ENCODE peak calls at places on chromosomes 16 and 17, in nine cellular contexts. One of them, this sample, is unnamed.

GRCh38 chr17:6097005-6097279 is 26.8 kb downstream of the WSCD1 start:
- DNase-seq in A172: no peak
- DNase-seq in cardiac muscle cell: no peak
- DNase-seq in iris pigment epithelial cell: no peak
- DNase-seq in NCI-H524: no peak
- DNase-seq in Caki2: no peak
- DNase-seq in A549: no peak
- DNase-seq in M059J: no peak
- DNase-seq in stimulated activated CD4-positive, alpha-beta T cell treated with anti-CD3 and anti-CD28 coated beads, Interleukin-1b, Interleukin-23, amount 100 ng/mL, for 1 hour: no peak
- DNase-seq in this sample: no peak

GRCh38 chr16:89620406-89620841 is 7.0 kb downstream of the DPEP1 start:
- DNase-seq in stimulated activated CD4-positive, alpha-beta T cell treated with anti-CD3 and anti-CD28 coated beads, Interleukin-1b, Interleukin-23, amount 100 ng/mL, for 1 hour: no peak
- DNase-seq in cardiac muscle cell: no peak
- DNase-seq in A172: no peak
- DNase-seq in Caki2: no peak
- DNase-seq in NCI-H524: no peak
- DNase-seq in M059J: no peak
- DNase-seq in iris pigment epithelial cell: no peak
- DNase-seq in A549: peak
- DNase-seq in this sample: peak

GRCh38 chr17:40936437-40936971 is 942 bp downstream of the KRT23 start:
- DNase-seq in M059J: no peak
- DNase-seq in stimulated activated CD4-positive, alpha-beta T cell treated with anti-CD3 and anti-CD28 coated beads, Interleukin-1b, Interleukin-23, amount 100 ng/mL, for 1 hour: no peak
- DNase-seq in A549: no peak
- DNase-seq in iris pigment epithelial cell: no peak
- DNase-seq in NCI-H524: no peak
- DNase-seq in cardiac muscle cell: no peak
- DNase-seq in A172: no peak
- DNase-seq in Caki2: no peak
- DNase-seq in this sample: no peak

GRCh38 chr16:15650698-15651161 is 685 bp downstream of the NDE1 start:
- DNase-seq in A172: peak
- DNase-seq in NCI-H524: peak
- DNase-seq in cardiac muscle cell: peak
- DNase-seq in M059J: peak
- DNase-seq in Caki2: peak
- DNase-seq in stimulated activated CD4-positive, alpha-beta T cell treated with anti-CD3 and anti-CD28 coated beads, Interleukin-1b, Interleukin-23, amount 100 ng/mL, for 1 hour: no peak
- DNase-seq in A549: no peak
- DNase-seq in iris pigment epithelial cell: peak
- DNase-seq in this sample: peak

GRCh38 chr16:17556276-17557052 is 85.7 kb upstream of the XYLT1 start:
- DNase-seq in iris pigment epithelial cell: peak
- DNase-seq in A172: no peak
- DNase-seq in cardiac muscle cell: peak
- DNase-seq in Caki2: peak
- DNase-seq in NCI-H524: peak
- DNase-seq in stimulated activated CD4-positive, alpha-beta T cell treated with anti-CD3 and anti-CD28 coated beads, Interleukin-1b, Interleukin-23, amount 100 ng/mL, for 1 hour: no peak
- DNase-seq in M059J: peak
- DNase-seq in A549: peak
- DNase-seq in this sample: peak

GRCh38 chr17:40857535-40857934 is 9.5 kb downstream of the KRT12 start:
- DNase-seq in iris pigment epithelial cell: peak
- DNase-seq in M059J: no peak
- DNase-seq in cardiac muscle cell: no peak
- DNase-seq in NCI-H524: peak
- DNase-seq in A549: no peak
- DNase-seq in stimulated activated CD4-positive, alpha-beta T cell treated with anti-CD3 and anti-CD28 coated beads, Interleukin-1b, Interleukin-23, amount 100 ng/mL, for 1 hour: no peak
- DNase-seq in Caki2: no peak
- DNase-seq in A172: no peak
- DNase-seq in this sample: peak

GRCh38 chr16:88995194-88995593 is 18.2 kb upstream of the CBFA2T3 start:
- DNase-seq in cardiac muscle cell: no peak
- DNase-seq in M059J: no peak
- DNase-seq in Caki2: no peak
- DNase-seq in stimulated activated CD4-positive, alpha-beta T cell treated with anti-CD3 and anti-CD28 coated beads, Interleukin-1b, Interleukin-23, amount 100 ng/mL, for 1 hour: no peak
- DNase-seq in NCI-H524: no peak
- DNase-seq in A549: no peak
- DNase-seq in A172: no peak
- DNase-seq in iris pigment epithelial cell: no peak
- DNase-seq in this sample: no peak

GRCh38 chr17:58007781-58008706 is 998 bp upstream of the SRSF1 start:
- DNase-seq in stimulated activated CD4-positive, alpha-beta T cell treated with anti-CD3 and anti-CD28 coated beads, Interleukin-1b, Interleukin-23, amount 100 ng/mL, for 1 hour: peak
- DNase-seq in iris pigment epithelial cell: no peak
- DNase-seq in A549: no peak
- DNase-seq in A172: no peak
- DNase-seq in cardiac muscle cell: no peak
- DNase-seq in M059J: no peak
- DNase-seq in Caki2: no peak
- DNase-seq in NCI-H524: no peak
- DNase-seq in this sample: no peak

GRCh38 chr17:13413001-13413400 is 188.7 kb downstream of the HS3ST3A1 start:
- DNase-seq in A172: no peak
- DNase-seq in stimulated activated CD4-positive, alpha-beta T cell treated with anti-CD3 and anti-CD28 coated beads, Interleukin-1b, Interleukin-23, amount 100 ng/mL, for 1 hour: no peak
- DNase-seq in Caki2: no peak
- DNase-seq in iris pigment epithelial cell: peak
- DNase-seq in cardiac muscle cell: no peak
- DNase-seq in NCI-H524: no peak
- DNase-seq in A549: no peak
- DNase-seq in M059J: peak
- DNase-seq in this sample: peak

GRCh38 chr17:7838291-7839075 is 4.5 kb downstream of the KDM6B start:
- DNase-seq in NCI-H524: peak
- DNase-seq in Caki2: no peak
- DNase-seq in cardiac muscle cell: peak
- DNase-seq in A172: peak
- DNase-seq in stimulated activated CD4-positive, alpha-beta T cell treated with anti-CD3 and anti-CD28 coated beads, Interleukin-1b, Interleukin-23, amount 100 ng/mL, for 1 hour: no peak
- DNase-seq in M059J: peak
- DNase-seq in A549: peak
- DNase-seq in iris pigment epithelial cell: peak
- DNase-seq in this sample: peak

GRCh38 chr17:80942360-80943345 is 49.0 kb upstream of the CHMP6 start:
- DNase-seq in NCI-H524: no peak
- DNase-seq in Caki2: no peak
- DNase-seq in A549: no peak
- DNase-seq in iris pigment epithelial cell: peak
- DNase-seq in stimulated activated CD4-positive, alpha-beta T cell treated with anti-CD3 and anti-CD28 coated beads, Interleukin-1b, Interleukin-23, amount 100 ng/mL, for 1 hour: no peak
- DNase-seq in A172: peak
- DNase-seq in M059J: no peak
- DNase-seq in cardiac muscle cell: no peak
- DNase-seq in this sample: peak

GRCh38 chr17:36509272-36509985 is 22.9 kb downstream of the ZNHIT3 start:
- DNase-seq in M059J: no peak
- DNase-seq in iris pigment epithelial cell: no peak
- DNase-seq in A549: no peak
- DNase-seq in A172: no peak
- DNase-seq in NCI-H524: no peak
- DNase-seq in stimulated activated CD4-positive, alpha-beta T cell treated with anti-CD3 and anti-CD28 coated beads, Interleukin-1b, Interleukin-23, amount 100 ng/mL, for 1 hour: no peak
- DNase-seq in cardiac muscle cell: no peak
- DNase-seq in Caki2: no peak
- DNase-seq in this sample: no peak

GRCh38 chr17:59498421-59499307 is 66.7 kb upstream of the DHX40 start:
- DNase-seq in cardiac muscle cell: no peak
- DNase-seq in NCI-H524: peak
- DNase-seq in stimulated activated CD4-positive, alpha-beta T cell treated with anti-CD3 and anti-CD28 coated beads, Interleukin-1b, Interleukin-23, amount 100 ng/mL, for 1 hour: no peak
- DNase-seq in Caki2: no peak
- DNase-seq in M059J: no peak
- DNase-seq in iris pigment epithelial cell: peak
- DNase-seq in A172: peak
- DNase-seq in A549: no peak
- DNase-seq in this sample: no peak

GRCh38 chr16:58661199-58661830 is 23.3 kb downstream of the SLC38A7 start:
- DNase-seq in M059J: peak
- DNase-seq in NCI-H524: peak
- DNase-seq in stimulated activated CD4-positive, alpha-beta T cell treated with anti-CD3 and anti-CD28 coated beads, Interleukin-1b, Interleukin-23, amount 100 ng/mL, for 1 hour: no peak
- DNase-seq in iris pigment epithelial cell: peak
- DNase-seq in A172: peak
- DNase-seq in cardiac muscle cell: peak
- DNase-seq in Caki2: peak
- DNase-seq in A549: peak
- DNase-seq in this sample: peak

GRCh38 chr17:11601661-11602060 is 3.4 kb downstream of the DNAH9 start:
- DNase-seq in stimulated activated CD4-positive, alpha-beta T cell treated with anti-CD3 and anti-CD28 coated beads, Interleukin-1b, Interleukin-23, amount 100 ng/mL, for 1 hour: no peak
- DNase-seq in NCI-H524: no peak
- DNase-seq in A172: no peak
- DNase-seq in Caki2: no peak
- DNase-seq in A549: no peak
- DNase-seq in M059J: no peak
- DNase-seq in iris pigment epithelial cell: no peak
- DNase-seq in cardiac muscle cell: no peak
- DNase-seq in this sample: no peak

GRCh38 chr17:15883617-15884111 is 61.3 kb upstream of the ADORA2B start:
- DNase-seq in NCI-H524: no peak
- DNase-seq in A172: peak
- DNase-seq in cardiac muscle cell: no peak
- DNase-seq in M059J: peak
- DNase-seq in A549: peak
- DNase-seq in stimulated activated CD4-positive, alpha-beta T cell treated with anti-CD3 and anti-CD28 coated beads, Interleukin-1b, Interleukin-23, amount 100 ng/mL, for 1 hour: no peak
- DNase-seq in Caki2: peak
- DNase-seq in iris pigment epithelial cell: peak
- DNase-seq in this sample: peak

GRCh38 chr17:27495460-27495859 is 39.2 kb downstream of the KSR1 start:
- DNase-seq in M059J: no peak
- DNase-seq in iris pigment epithelial cell: no peak
- DNase-seq in A549: no peak
- DNase-seq in stimulated activated CD4-positive, alpha-beta T cell treated with anti-CD3 and anti-CD28 coated beads, Interleukin-1b, Interleukin-23, amount 100 ng/mL, for 1 hour: no peak
- DNase-seq in Caki2: peak
- DNase-seq in NCI-H524: no peak
- DNase-seq in cardiac muscle cell: no peak
- DNase-seq in A172: no peak
- DNase-seq in this sample: no peak

GRCh38 chr16:9048302-9048700 is 43.1 kb upstream of the HAPSTR1 start:
- DNase-seq in NCI-H524: no peak
- DNase-seq in M059J: peak
- DNase-seq in Caki2: no peak
- DNase-seq in A172: peak
- DNase-seq in stimulated activated CD4-positive, alpha-beta T cell treated with anti-CD3 and anti-CD28 coated beads, Interleukin-1b, Interleukin-23, amount 100 ng/mL, for 1 hour: no peak
- DNase-seq in A549: no peak
- DNase-seq in iris pigment epithelial cell: peak
- DNase-seq in cardiac muscle cell: no peak
- DNase-seq in this sample: peak

GRCh38 chr16:4649744-4650442 is 25.3 kb downstream of the MGRN1 start:
- DNase-seq in stimulated activated CD4-positive, alpha-beta T cell treated with anti-CD3 and anti-CD28 coated beads, Interleukin-1b, Interleukin-23, amount 100 ng/mL, for 1 hour: no peak
- DNase-seq in M059J: no peak
- DNase-seq in NCI-H524: no peak
- DNase-seq in A172: no peak
- DNase-seq in iris pigment epithelial cell: no peak
- DNase-seq in Caki2: no peak
- DNase-seq in A549: no peak
- DNase-seq in cardiac muscle cell: no peak
- DNase-seq in this sample: no peak

GRCh38 chr16:79843631-79844043 is 243.1 kb upstream of the MAF start:
- DNase-seq in stimulated activated CD4-positive, alpha-beta T cell treated with anti-CD3 and anti-CD28 coated beads, Interleukin-1b, Interleukin-23, amount 100 ng/mL, for 1 hour: no peak
- DNase-seq in A172: no peak
- DNase-seq in cardiac muscle cell: no peak
- DNase-seq in M059J: no peak
- DNase-seq in A549: no peak
- DNase-seq in NCI-H524: no peak
- DNase-seq in Caki2: no peak
- DNase-seq in iris pigment epithelial cell: no peak
- DNase-seq in this sample: no peak

GRCh38 chr17:19311421-19312215 is 50.9 kb downstream of the B9D1 start:
- DNase-seq in NCI-H524: no peak
- DNase-seq in cardiac muscle cell: no peak
- DNase-seq in M059J: peak
- DNase-seq in A172: peak
- DNase-seq in stimulated activated CD4-positive, alpha-beta T cell treated with anti-CD3 and anti-CD28 coated beads, Interleukin-1b, Interleukin-23, amount 100 ng/mL, for 1 hour: no peak
- DNase-seq in A549: no peak
- DNase-seq in Caki2: no peak
- DNase-seq in iris pigment epithelial cell: peak
- DNase-seq in this sample: peak

GRCh38 chr16:3857189-3858013 is 23.1 kb downstream of the CREBBP start:
- DNase-seq in A172: no peak
- DNase-seq in NCI-H524: no peak
- DNase-seq in A549: no peak
- DNase-seq in M059J: no peak
- DNase-seq in cardiac muscle cell: no peak
- DNase-seq in stimulated activated CD4-positive, alpha-beta T cell treated with anti-CD3 and anti-CD28 coated beads, Interleukin-1b, Interleukin-23, amount 100 ng/mL, for 1 hour: no peak
- DNase-seq in Caki2: no peak
- DNase-seq in iris pigment epithelial cell: peak
- DNase-seq in this sample: peak

This sample was measured in cardiac fibroblast.